ENCODE peak calls at places on chromosomes 16 and 17, in seven cellular contexts. One of them, this sample, is unnamed.

GRCh38 chr16:30884760-30885159 is 9.1 kb downstream of the BCL7C start:
- DNase-seq in cardiac muscle cell: no peak
- DNase-seq in activated CD4-positive, alpha-beta T cell treated with anti-CD3 and anti-CD28 coated beads, Interleukin-2, amount 50 U/mL, for 4 hours: no peak
- DNase-seq in OCI-LY7: no peak
- DNase-seq in amniotic stem cell: no peak
- DNase-seq in progenitor cell of endocrine pancreas: no peak
- DNase-seq in stimulated activated CD4-positive, alpha-beta T cell treated with anti-CD3 and anti-CD28 coated beads, Interleukin-1b, Interleukin-23, amount 100 ng/mL, for 48 hours: no peak
- DNase-seq in this sample: no peak

GRCh38 chr16:62225675-62226074 is 189.4 kb upstream of the CDH8 start:
- DNase-seq in cardiac muscle cell: peak
- DNase-seq in OCI-LY7: peak
- DNase-seq in progenitor cell of endocrine pancreas: peak
- DNase-seq in amniotic stem cell: no peak
- DNase-seq in stimulated activated CD4-positive, alpha-beta T cell treated with anti-CD3 and anti-CD28 coated beads, Interleukin-1b, Interleukin-23, amount 100 ng/mL, for 48 hours: peak
- DNase-seq in activated CD4-positive, alpha-beta T cell treated with anti-CD3 and anti-CD28 coated beads, Interleukin-2, amount 50 U/mL, for 4 hours: no peak
- DNase-seq in this sample: no peak

GRCh38 chr17:76199466-76199865 is 40.8 kb downstream of the RNF157 start:
- DNase-seq in progenitor cell of endocrine pancreas: no peak
- DNase-seq in activated CD4-positive, alpha-beta T cell treated with anti-CD3 and anti-CD28 coated beads, Interleukin-2, amount 50 U/mL, for 4 hours: peak
- DNase-seq in amniotic stem cell: no peak
- DNase-seq in OCI-LY7: no peak
- DNase-seq in cardiac muscle cell: no peak
- DNase-seq in stimulated activated CD4-positive, alpha-beta T cell treated with anti-CD3 and anti-CD28 coated beads, Interleukin-1b, Interleukin-23, amount 100 ng/mL, for 48 hours: peak
- DNase-seq in this sample: no peak

GRCh38 chr17:57767561-57767960 is 22.5 kb upstream of the CCDC182 start:
- DNase-seq in activated CD4-positive, alpha-beta T cell treated with anti-CD3 and anti-CD28 coated beads, Interleukin-2, amount 50 U/mL, for 4 hours: no peak
- DNase-seq in amniotic stem cell: no peak
- DNase-seq in stimulated activated CD4-positive, alpha-beta T cell treated with anti-CD3 and anti-CD28 coated beads, Interleukin-1b, Interleukin-23, amount 100 ng/mL, for 48 hours: no peak
- DNase-seq in cardiac muscle cell: no peak
- DNase-seq in OCI-LY7: no peak
- DNase-seq in progenitor cell of endocrine pancreas: no peak
- DNase-seq in this sample: no peak

GRCh38 chr16:81823111-81823510 is 44.0 kb downstream of the PLCG2 start:
- DNase-seq in OCI-LY7: peak
- DNase-seq in amniotic stem cell: no peak
- DNase-seq in activated CD4-positive, alpha-beta T cell treated with anti-CD3 and anti-CD28 coated beads, Interleukin-2, amount 50 U/mL, for 4 hours: no peak
- DNase-seq in progenitor cell of endocrine pancreas: no peak
- DNase-seq in cardiac muscle cell: peak
- DNase-seq in stimulated activated CD4-positive, alpha-beta T cell treated with anti-CD3 and anti-CD28 coated beads, Interleukin-1b, Interleukin-23, amount 100 ng/mL, for 48 hours: no peak
- DNase-seq in this sample: no peak

GRCh38 chr17:47742319-47743181 is 9.5 kb downstream of the TBX21 start:
- DNase-seq in cardiac muscle cell: peak
- DNase-seq in progenitor cell of endocrine pancreas: peak
- DNase-seq in OCI-LY7: peak
- DNase-seq in amniotic stem cell: no peak
- DNase-seq in stimulated activated CD4-positive, alpha-beta T cell treated with anti-CD3 and anti-CD28 coated beads, Interleukin-1b, Interleukin-23, amount 100 ng/mL, for 48 hours: peak
- DNase-seq in activated CD4-positive, alpha-beta T cell treated with anti-CD3 and anti-CD28 coated beads, Interleukin-2, amount 50 U/mL, for 4 hours: peak
- DNase-seq in this sample: no peak

GRCh38 chr17:31834448-31834847 is 24.6 kb downstream of the COPRS start:
- DNase-seq in amniotic stem cell: no peak
- DNase-seq in stimulated activated CD4-positive, alpha-beta T cell treated with anti-CD3 and anti-CD28 coated beads, Interleukin-1b, Interleukin-23, amount 100 ng/mL, for 48 hours: no peak
- DNase-seq in OCI-LY7: no peak
- DNase-seq in activated CD4-positive, alpha-beta T cell treated with anti-CD3 and anti-CD28 coated beads, Interleukin-2, amount 50 U/mL, for 4 hours: no peak
- DNase-seq in progenitor cell of endocrine pancreas: no peak
- DNase-seq in cardiac muscle cell: no peak
- DNase-seq in this sample: no peak

GRCh38 chr17:8300629-8301242 is 5.5 kb upstream of the SLC25A35 start:
- DNase-seq in OCI-LY7: peak
- DNase-seq in stimulated activated CD4-positive, alpha-beta T cell treated with anti-CD3 and anti-CD28 coated beads, Interleukin-1b, Interleukin-23, amount 100 ng/mL, for 48 hours: peak
- DNase-seq in amniotic stem cell: peak
- DNase-seq in progenitor cell of endocrine pancreas: peak
- DNase-seq in cardiac muscle cell: peak
- DNase-seq in activated CD4-positive, alpha-beta T cell treated with anti-CD3 and anti-CD28 coated beads, Interleukin-2, amount 50 U/mL, for 4 hours: peak
- DNase-seq in this sample: no peak

GRCh38 chr17:50221500-50222480 is 20.4 kb upstream of the COL1A1 start:
- DNase-seq in OCI-LY7: no peak
- DNase-seq in activated CD4-positive, alpha-beta T cell treated with anti-CD3 and anti-CD28 coated beads, Interleukin-2, amount 50 U/mL, for 4 hours: no peak
- DNase-seq in stimulated activated CD4-positive, alpha-beta T cell treated with anti-CD3 and anti-CD28 coated beads, Interleukin-1b, Interleukin-23, amount 100 ng/mL, for 48 hours: no peak
- DNase-seq in progenitor cell of endocrine pancreas: no peak
- DNase-seq in amniotic stem cell: no peak
- DNase-seq in cardiac muscle cell: no peak
- DNase-seq in this sample: no peak

GRCh38 chr17:15651001-15651582 is 31.6 kb upstream of the FBXW10B start:
- DNase-seq in activated CD4-positive, alpha-beta T cell treated with anti-CD3 and anti-CD28 coated beads, Interleukin-2, amount 50 U/mL, for 4 hours: no peak
- DNase-seq in amniotic stem cell: no peak
- DNase-seq in stimulated activated CD4-positive, alpha-beta T cell treated with anti-CD3 and anti-CD28 coated beads, Interleukin-1b, Interleukin-23, amount 100 ng/mL, for 48 hours: no peak
- DNase-seq in progenitor cell of endocrine pancreas: no peak
- DNase-seq in OCI-LY7: no peak
- DNase-seq in cardiac muscle cell: no peak
- DNase-seq in this sample: no peak

GRCh38 chr16:30503403-30504296 is 22.7 kb downstream of the ZNF768 start:
- DNase-seq in OCI-LY7: no peak
- DNase-seq in stimulated activated CD4-positive, alpha-beta T cell treated with anti-CD3 and anti-CD28 coated beads, Interleukin-1b, Interleukin-23, amount 100 ng/mL, for 48 hours: no peak
- DNase-seq in amniotic stem cell: no peak
- DNase-seq in cardiac muscle cell: no peak
- DNase-seq in progenitor cell of endocrine pancreas: no peak
- DNase-seq in activated CD4-positive, alpha-beta T cell treated with anti-CD3 and anti-CD28 coated beads, Interleukin-2, amount 50 U/mL, for 4 hours: no peak
- DNase-seq in this sample: no peak

GRCh38 chr17:45170976-45171337 is 9.3 kb downstream of the HEXIM2 start:
- DNase-seq in stimulated activated CD4-positive, alpha-beta T cell treated with anti-CD3 and anti-CD28 coated beads, Interleukin-1b, Interleukin-23, amount 100 ng/mL, for 48 hours: no peak
- DNase-seq in cardiac muscle cell: no peak
- DNase-seq in OCI-LY7: no peak
- DNase-seq in activated CD4-positive, alpha-beta T cell treated with anti-CD3 and anti-CD28 coated beads, Interleukin-2, amount 50 U/mL, for 4 hours: no peak
- DNase-seq in progenitor cell of endocrine pancreas: no peak
- DNase-seq in amniotic stem cell: no peak
- DNase-seq in this sample: no peak

GRCh38 chr17:28466521-28467048 is 6.9 kb upstream of the SLC13A2 start:
- DNase-seq in OCI-LY7: no peak
- DNase-seq in stimulated activated CD4-positive, alpha-beta T cell treated with anti-CD3 and anti-CD28 coated beads, Interleukin-1b, Interleukin-23, amount 100 ng/mL, for 48 hours: no peak
- DNase-seq in amniotic stem cell: no peak
- DNase-seq in cardiac muscle cell: peak
- DNase-seq in progenitor cell of endocrine pancreas: no peak
- DNase-seq in activated CD4-positive, alpha-beta T cell treated with anti-CD3 and anti-CD28 coated beads, Interleukin-2, amount 50 U/mL, for 4 hours: no peak
- DNase-seq in this sample: no peak

GRCh38 chr16:14497245-14498082 is 132.6 kb downstream of the PARN start:
- DNase-seq in cardiac muscle cell: no peak
- DNase-seq in stimulated activated CD4-positive, alpha-beta T cell treated with anti-CD3 and anti-CD28 coated beads, Interleukin-1b, Interleukin-23, amount 100 ng/mL, for 48 hours: no peak
- DNase-seq in OCI-LY7: no peak
- DNase-seq in progenitor cell of endocrine pancreas: no peak
- DNase-seq in amniotic stem cell: no peak
- DNase-seq in activated CD4-positive, alpha-beta T cell treated with anti-CD3 and anti-CD28 coated beads, Interleukin-2, amount 50 U/mL, for 4 hours: no peak
- DNase-seq in this sample: no peak

GRCh38 chr17:1733759-1734158 is 8.9 kb upstream of the SERPINF2 start:
- DNase-seq in OCI-LY7: no peak
- DNase-seq in cardiac muscle cell: no peak
- DNase-seq in progenitor cell of endocrine pancreas: no peak
- DNase-seq in stimulated activated CD4-positive, alpha-beta T cell treated with anti-CD3 and anti-CD28 coated beads, Interleukin-1b, Interleukin-23, amount 100 ng/mL, for 48 hours: no peak
- DNase-seq in amniotic stem cell: no peak
- DNase-seq in activated CD4-positive, alpha-beta T cell treated with anti-CD3 and anti-CD28 coated beads, Interleukin-2, amount 50 U/mL, for 4 hours: no peak
- DNase-seq in this sample: no peak

GRCh38 chr17:1473841-1474240 is 17.8 kb upstream of the CRK start:
- DNase-seq in amniotic stem cell: no peak
- DNase-seq in activated CD4-positive, alpha-beta T cell treated with anti-CD3 and anti-CD28 coated beads, Interleukin-2, amount 50 U/mL, for 4 hours: peak
- DNase-seq in cardiac muscle cell: no peak
- DNase-seq in stimulated activated CD4-positive, alpha-beta T cell treated with anti-CD3 and anti-CD28 coated beads, Interleukin-1b, Interleukin-23, amount 100 ng/mL, for 48 hours: no peak
- DNase-seq in progenitor cell of endocrine pancreas: no peak
- DNase-seq in OCI-LY7: no peak
- DNase-seq in this sample: no peak

GRCh38 chr16:67901734-67902133 is 8.7 kb downstream of the PSKH1 start:
- DNase-seq in stimulated activated CD4-positive, alpha-beta T cell treated with anti-CD3 and anti-CD28 coated beads, Interleukin-1b, Interleukin-23, amount 100 ng/mL, for 48 hours: no peak
- DNase-seq in OCI-LY7: no peak
- DNase-seq in activated CD4-positive, alpha-beta T cell treated with anti-CD3 and anti-CD28 coated beads, Interleukin-2, amount 50 U/mL, for 4 hours: no peak
- DNase-seq in amniotic stem cell: no peak
- DNase-seq in progenitor cell of endocrine pancreas: no peak
- DNase-seq in cardiac muscle cell: no peak
- DNase-seq in this sample: no peak

GRCh38 chr17:181213-182163 is at the start of gene DOC2B:
- DNase-seq in cardiac muscle cell: peak
- DNase-seq in amniotic stem cell: no peak
- DNase-seq in activated CD4-positive, alpha-beta T cell treated with anti-CD3 and anti-CD28 coated beads, Interleukin-2, amount 50 U/mL, for 4 hours: no peak
- DNase-seq in progenitor cell of endocrine pancreas: peak
- DNase-seq in stimulated activated CD4-positive, alpha-beta T cell treated with anti-CD3 and anti-CD28 coated beads, Interleukin-1b, Interleukin-23, amount 100 ng/mL, for 48 hours: no peak
- DNase-seq in OCI-LY7: no peak
- DNase-seq in this sample: peak

GRCh38 chr17:5416886-5417285 is 2.6 kb downstream of the NUP88 start:
- DNase-seq in activated CD4-positive, alpha-beta T cell treated with anti-CD3 and anti-CD28 coated beads, Interleukin-2, amount 50 U/mL, for 4 hours: no peak
- DNase-seq in OCI-LY7: no peak
- DNase-seq in progenitor cell of endocrine pancreas: no peak
- DNase-seq in cardiac muscle cell: no peak
- DNase-seq in amniotic stem cell: no peak
- DNase-seq in stimulated activated CD4-positive, alpha-beta T cell treated with anti-CD3 and anti-CD28 coated beads, Interleukin-1b, Interleukin-23, amount 100 ng/mL, for 48 hours: no peak
- DNase-seq in this sample: no peak

GRCh38 chr17:77470800-77471733 is 330.3 kb downstream of the SEC14L1 start:
- DNase-seq in activated CD4-positive, alpha-beta T cell treated with anti-CD3 and anti-CD28 coated beads, Interleukin-2, amount 50 U/mL, for 4 hours: no peak
- DNase-seq in OCI-LY7: no peak
- DNase-seq in cardiac muscle cell: peak
- DNase-seq in stimulated activated CD4-positive, alpha-beta T cell treated with anti-CD3 and anti-CD28 coated beads, Interleukin-1b, Interleukin-23, amount 100 ng/mL, for 48 hours: no peak
- DNase-seq in progenitor cell of endocrine pancreas: no peak
- DNase-seq in amniotic stem cell: no peak
- DNase-seq in this sample: no peak

GRCh38 chr16:64731891-64732290 is 390.0 kb downstream of the CDH11 start:
- DNase-seq in activated CD4-positive, alpha-beta T cell treated with anti-CD3 and anti-CD28 coated beads, Interleukin-2, amount 50 U/mL, for 4 hours: no peak
- DNase-seq in progenitor cell of endocrine pancreas: no peak
- DNase-seq in OCI-LY7: no peak
- DNase-seq in amniotic stem cell: no peak
- DNase-seq in cardiac muscle cell: no peak
- DNase-seq in stimulated activated CD4-positive, alpha-beta T cell treated with anti-CD3 and anti-CD28 coated beads, Interleukin-1b, Interleukin-23, amount 100 ng/mL, for 48 hours: no peak
- DNase-seq in this sample: no peak

GRCh38 chr17:35129154-35129972 is 7.9 kb downstream of the FNDC8 start:
- DNase-seq in progenitor cell of endocrine pancreas: no peak
- DNase-seq in activated CD4-positive, alpha-beta T cell treated with anti-CD3 and anti-CD28 coated beads, Interleukin-2, amount 50 U/mL, for 4 hours: no peak
- DNase-seq in cardiac muscle cell: no peak
- DNase-seq in OCI-LY7: no peak
- DNase-seq in amniotic stem cell: no peak
- DNase-seq in stimulated activated CD4-positive, alpha-beta T cell treated with anti-CD3 and anti-CD28 coated beads, Interleukin-1b, Interleukin-23, amount 100 ng/mL, for 48 hours: no peak
- DNase-seq in this sample: no peak

GRCh38 chr17:39801055-39801454 is 63.1 kb downstream of the IKZF3 start:
- DNase-seq in stimulated activated CD4-positive, alpha-beta T cell treated with anti-CD3 and anti-CD28 coated beads, Interleukin-1b, Interleukin-23, amount 100 ng/mL, for 48 hours: no peak
- DNase-seq in cardiac muscle cell: no peak
- DNase-seq in amniotic stem cell: no peak
- DNase-seq in progenitor cell of endocrine pancreas: no peak
- DNase-seq in OCI-LY7: no peak
- DNase-seq in activated CD4-positive, alpha-beta T cell treated with anti-CD3 and anti-CD28 coated beads, Interleukin-2, amount 50 U/mL, for 4 hours: no peak
- DNase-seq in this sample: no peak

GRCh38 chr16:13084331-13084730 is 182.9 kb downstream of the SHISA9 start:
- DNase-seq in OCI-LY7: no peak
- DNase-seq in progenitor cell of endocrine pancreas: no peak
- DNase-seq in amniotic stem cell: no peak
- DNase-seq in cardiac muscle cell: no peak
- DNase-seq in activated CD4-positive, alpha-beta T cell treated with anti-CD3 and anti-CD28 coated beads, Interleukin-2, amount 50 U/mL, for 4 hours: no peak
- DNase-seq in stimulated activated CD4-positive, alpha-beta T cell treated with anti-CD3 and anti-CD28 coated beads, Interleukin-1b, Interleukin-23, amount 100 ng/mL, for 48 hours: no peak
- DNase-seq in this sample: no peak

GRCh38 chr17:40209404-40210093 is 9.6 kb upstream of the WIPF2 start:
- DNase-seq in stimulated activated CD4-positive, alpha-beta T cell treated with anti-CD3 and anti-CD28 coated beads, Interleukin-1b, Interleukin-23, amount 100 ng/mL, for 48 hours: no peak
- DNase-seq in OCI-LY7: no peak
- DNase-seq in cardiac muscle cell: no peak
- DNase-seq in activated CD4-positive, alpha-beta T cell treated with anti-CD3 and anti-CD28 coated beads, Interleukin-2, amount 50 U/mL, for 4 hours: no peak
- DNase-seq in amniotic stem cell: peak
- DNase-seq in progenitor cell of endocrine pancreas: no peak
- DNase-seq in this sample: no peak

GRCh38 chr17:34827008-34827407 is 134.3 kb downstream of the CCT6B start:
- DNase-seq in amniotic stem cell: no peak
- DNase-seq in cardiac muscle cell: no peak
- DNase-seq in progenitor cell of endocrine pancreas: no peak
- DNase-seq in activated CD4-positive, alpha-beta T cell treated with anti-CD3 and anti-CD28 coated beads, Interleukin-2, amount 50 U/mL, for 4 hours: no peak
- DNase-seq in OCI-LY7: no peak
- DNase-seq in stimulated activated CD4-positive, alpha-beta T cell treated with anti-CD3 and anti-CD28 coated beads, Interleukin-1b, Interleukin-23, amount 100 ng/mL, for 48 hours: no peak
- DNase-seq in this sample: no peak

GRCh38 chr16:69324013-69324531 is 6.3 kb downstream of the PDF start:
- DNase-seq in OCI-LY7: no peak
- DNase-seq in cardiac muscle cell: no peak
- DNase-seq in progenitor cell of endocrine pancreas: no peak
- DNase-seq in stimulated activated CD4-positive, alpha-beta T cell treated with anti-CD3 and anti-CD28 coated beads, Interleukin-1b, Interleukin-23, amount 100 ng/mL, for 48 hours: no peak
- DNase-seq in amniotic stem cell: no peak
- DNase-seq in activated CD4-positive, alpha-beta T cell treated with anti-CD3 and anti-CD28 coated beads, Interleukin-2, amount 50 U/mL, for 4 hours: no peak
- DNase-seq in this sample: no peak

GRCh38 chr17:16972346-16972745 is 428 bp upstream of the TNFRSF13B start:
- DNase-seq in progenitor cell of endocrine pancreas: no peak
- DNase-seq in activated CD4-positive, alpha-beta T cell treated with anti-CD3 and anti-CD28 coated beads, Interleukin-2, amount 50 U/mL, for 4 hours: no peak
- DNase-seq in cardiac muscle cell: no peak
- DNase-seq in OCI-LY7: no peak
- DNase-seq in stimulated activated CD4-positive, alpha-beta T cell treated with anti-CD3 and anti-CD28 coated beads, Interleukin-1b, Interleukin-23, amount 100 ng/mL, for 48 hours: no peak
- DNase-seq in amniotic stem cell: no peak
- DNase-seq in this sample: no peak

GRCh38 chr16:89197633-89198416 is 2.5 kb downstream of the SLC22A31 start:
- DNase-seq in progenitor cell of endocrine pancreas: no peak
- DNase-seq in cardiac muscle cell: no peak
- DNase-seq in activated CD4-positive, alpha-beta T cell treated with anti-CD3 and anti-CD28 coated beads, Interleukin-2, amount 50 U/mL, for 4 hours: no peak
- DNase-seq in stimulated activated CD4-positive, alpha-beta T cell treated with anti-CD3 and anti-CD28 coated beads, Interleukin-1b, Interleukin-23, amount 100 ng/mL, for 48 hours: no peak
- DNase-seq in OCI-LY7: no peak
- DNase-seq in amniotic stem cell: no peak
- DNase-seq in this sample: no peak

GRCh38 chr17:57940217-57940616 is 15.0 kb downstream of the CUEDC1 start:
- DNase-seq in amniotic stem cell: no peak
- DNase-seq in OCI-LY7: no peak
- DNase-seq in activated CD4-positive, alpha-beta T cell treated with anti-CD3 and anti-CD28 coated beads, Interleukin-2, amount 50 U/mL, for 4 hours: no peak
- DNase-seq in cardiac muscle cell: peak
- DNase-seq in progenitor cell of endocrine pancreas: no peak
- DNase-seq in stimulated activated CD4-positive, alpha-beta T cell treated with anti-CD3 and anti-CD28 coated beads, Interleukin-1b, Interleukin-23, amount 100 ng/mL, for 48 hours: no peak
- DNase-seq in this sample: no peak

GRCh38 chr16:89114159-89114981 is 20.7 kb downstream of the ACSF3 start:
- DNase-seq in activated CD4-positive, alpha-beta T cell treated with anti-CD3 and anti-CD28 coated beads, Interleukin-2, amount 50 U/mL, for 4 hours: no peak
- DNase-seq in amniotic stem cell: no peak
- DNase-seq in OCI-LY7: peak
- DNase-seq in stimulated activated CD4-positive, alpha-beta T cell treated with anti-CD3 and anti-CD28 coated beads, Interleukin-1b, Interleukin-23, amount 100 ng/mL, for 48 hours: no peak
- DNase-seq in progenitor cell of endocrine pancreas: no peak
- DNase-seq in cardiac muscle cell: no peak
- DNase-seq in this sample: no peak

This sample was measured in pulmonary artery endothelial cell.